ENCODE peak calls at places on chromosomes 2 and 18, in eight cellular contexts. H is stimulated activated CD4-positive, alpha-beta T cell treated with anti-CD3 and anti-CD28 coated beads, Interleukin-4, amount 100 ng/mL, for 1 hour; L is SW480; J is uterus; G is NCI-H2029 treated with DMSO at 0.1 percent for 48 hours; Z is nucleus accumbens; E is left kidney; B is ovary. A is an unnamed sample.

GRCh38 chr18:62897153-62897552 is 181.8 kb downstream of the PHLPP1 start:
- DNase-seq in G (no peak), L (no peak), Z (no peak), J (no peak), H (no peak), B (no peak), E (no peak), A (no peak)

GRCh38 chr2:98799375-98800329 is 68.7 kb upstream of the MGAT4A start:
- DNase-seq in H (no peak), J (no peak), L (no peak), B (no peak), G (no peak), Z (no peak), E (no peak), A (no peak)

GRCh38 chr2:48841126-48841525 is 85.6 kb upstream of the LHCGR start:
- DNase-seq in B (no peak), H (no peak), J (no peak), Z (no peak), L (no peak), E (no peak), G (no peak), A (no peak)

GRCh38 chr18:62933261-62933887 is 218.0 kb downstream of the PHLPP1 start:
- DNase-seq in B (no peak), Z (no peak), J (no peak), H (no peak), G (no peak), E (no peak), L (no peak), A (no peak)

GRCh38 chr2:44778671-44779476 is 162.6 kb upstream of the SIX3 start:
- DNase-seq in H (no peak), J (no peak), E (peak; percentile 37), B (no peak), Z (no peak), G (no peak), L (no peak), A (no peak)

GRCh38 chr18:36132756-36133155 is 3.1 kb downstream of the ELP2 start:
- DNase-seq in Z (no peak), J (no peak), B (no peak), L (no peak), G (no peak), H (no peak), E (no peak), A (no peak)

GRCh38 chr2:188382107-188382506 is 90.4 kb downstream of the GULP1 start:
- DNase-seq in E (no peak), H (no peak), J (no peak), B (no peak), Z (no peak), L (no peak), G (no peak), A (no peak)

GRCh38 chr2:94982661-94983060 is 42.8 kb upstream of the MAL start:
- DNase-seq in E (peak; percentile 50), Z (no peak), H (no peak), G (no peak), B (no peak), L (peak; percentile 18), J (no peak), A (no peak)

GRCh38 chr2:40741532-40741931 is 289.6 kb upstream of the SLC8A1 start:
- DNase-seq in E (no peak), G (no peak), Z (no peak), L (no peak), B (no peak), H (no peak), J (no peak), A (no peak)

GRCh38 chr2:174224665-174225288 is 23.6 kb downstream of the OLA1 start:
- DNase-seq in E (no peak), L (no peak), H (no peak), G (no peak), B (no peak), Z (no peak), J (no peak), A (no peak)

GRCh38 chr2:25077792-25078170 is 35.9 kb downstream of the EFR3B start:
- DNase-seq in J (no peak), H (no peak), G (no peak), Z (no peak), L (no peak), B (no peak), E (no peak), A (no peak)

GRCh38 chr2:108460345-108461037 is 11.5 kb downstream of the GCC2 start:
- DNase-seq in Z (no peak), B (no peak), H (no peak), J (no peak), G (no peak), E (no peak), L (no peak), A (no peak)

GRCh38 chr18:44803019-44803650 is 122.4 kb downstream of the SETBP1 start:
- DNase-seq in B (peak; percentile 39), G (peak; percentile 38), Z (no peak), J (peak; percentile 87), E (no peak), H (no peak), L (no peak), A (no peak)

GRCh38 chr2:181790716-181791649 is 100.5 kb upstream of the ITPRID2 start:
- DNase-seq in J (no peak), B (no peak), Z (no peak), L (peak; percentile 79), H (no peak), E (no peak), G (no peak), A (no peak)

GRCh38 chr2:133598769-133599168 is 30.5 kb upstream of the NCKAP5 start:
- DNase-seq in Z (no peak), J (no peak), E (no peak), G (no peak), L (no peak), H (no peak), B (no peak), A (no peak)

GRCh38 chr2:2751715-2752315 is 420.7 kb upstream of the MYT1L start:
- DNase-seq in B (no peak), L (no peak), G (no peak), Z (no peak), J (no peak), H (no peak), E (no peak), A (no peak)

GRCh38 chr18:49531678-49532153 is 30.1 kb upstream of the LIPG start:
- DNase-seq in L (no peak), G (no peak), J (no peak), Z (no peak), B (no peak), H (no peak), E (peak; percentile 25), A (no peak)

GRCh38 chr2:72178551-72178950 is 30.9 kb upstream of the CYP26B1 start:
- DNase-seq in J (no peak), G (no peak), Z (no peak), L (no peak), H (no peak), E (no peak), B (no peak), A (no peak)

GRCh38 chr2:136361521-136361920 is 243.6 kb upstream of the CXCR4 start:
- DNase-seq in L (no peak), B (no peak), H (no peak), Z (no peak), J (no peak), G (peak; percentile 92), E (no peak), A (no peak)

GRCh38 chr2:202127793-202128215 is 54.7 kb downstream of the KIAA2012 start:
- DNase-seq in J (no peak), H (no peak), L (no peak), Z (no peak), E (peak; percentile 64), B (no peak), G (no peak), A (no peak)

GRCh38 chr2:170820647-170821630 is 4.3 kb downstream of the GAD1 start:
- DNase-seq in L (no peak), H (no peak), Z (no peak), J (no peak), E (peak; percentile 25), G (no peak), B (no peak), A (peak; percentile 33)

GRCh38 chr2:195322324-195322723 is 334.7 kb upstream of the SLC39A10 start:
- DNase-seq in G (no peak), E (peak; percentile 58), J (peak; percentile 16), L (peak; percentile 38), Z (no peak), H (no peak), B (no peak), A (no peak)

GRCh38 chr18:37956902-37957301 is 391.3 kb upstream of the CELF4 start:
- DNase-seq in B (no peak), Z (no peak), E (no peak), J (no peak), G (no peak), H (no peak), L (no peak), A (no peak)

GRCh38 chr2:223923976-223924375 is 21.2 kb downstream of the WDFY1 start:
- DNase-seq in G (no peak), H (no peak), L (no peak), B (no peak), J (no peak), E (no peak), Z (no peak), A (no peak)

GRCh38 chr2:148459300-148459891 is 185.2 kb upstream of the EPC2 start:
- DNase-seq in G (no peak), L (no peak), B (no peak), E (no peak), H (no peak), Z (no peak), J (no peak), A (no peak)

GRCh38 chr2:127576433-127577207 is 41.1 kb downstream of the MYO7B start:
- DNase-seq in L (no peak), Z (peak; percentile 14), E (peak; percentile 72), G (no peak), J (no peak), H (no peak), B (no peak), A (no peak)

GRCh38 chr2:43469094-43469493 is 126.7 kb downstream of the THADA start:
- DNase-seq in Z (no peak), B (no peak), H (no peak), L (no peak), E (no peak), J (no peak), G (no peak), A (no peak)

GRCh38 chr2:183522441-183522840 is 398.2 kb downstream of the NUP35 start:
- DNase-seq in L (no peak), Z (no peak), E (no peak), B (no peak), J (no peak), G (no peak), H (no peak), A (no peak)

GRCh38 chr2:45191972-45192371 is 182.7 kb upstream of the SIX2 start:
- DNase-seq in H (no peak), L (no peak), B (no peak), J (peak; percentile 35), G (no peak), E (peak; percentile 58), Z (no peak), A (no peak)

GRCh38 chr2:158205215-158205614 is 103.5 kb downstream of the UPP2 start:
- DNase-seq in Z (no peak), J (no peak), B (no peak), L (no peak), G (peak; percentile 46), H (no peak), E (no peak), A (no peak)

GRCh38 chr2:11703700-11704099 is 33.7 kb upstream of the NTSR2 start:
- DNase-seq in H (no peak), G (no peak), Z (no peak), J (no peak), E (no peak), B (no peak), L (no peak), A (no peak)

GRCh38 chr18:79687806-79688205 is 8.2 kb downstream of the CTDP1 start:
- DNase-seq in J (no peak), L (no peak), Z (no peak), H (no peak), B (no peak), E (no peak), G (no peak), A (no peak)

GRCh38 chr2:63192169-63192888 is 141.7 kb downstream of the OTX1 start:
- DNase-seq in Z (no peak), G (no peak), L (no peak), E (no peak), H (no peak), B (no peak), J (no peak), A (peak; percentile 5)

GRCh38 chr2:39247512-39247911 is 3.7 kb upstream of the CDKL4 start:
- DNase-seq in L (no peak), J (no peak), Z (no peak), H (no peak), G (no peak), B (no peak), E (no peak), A (no peak)

A was measured in HuH-7.5.